ENCODE peak calls at places on chromosomes 1 and 21, in six cellular contexts. One of them, this sample, is unnamed.

GRCh38 chr1:16980473-16981268 is at the start of gene MFAP2:
- DNase-seq in body of pancreas: no peak
- DNase-seq in gastrocnemius medialis: no peak
- DNase-seq in A549: no peak
- DNase-seq in uterus: no peak
- DNase-seq in suprapubic skin: no peak
- DNase-seq in this sample: no peak

GRCh38 chr1:214579183-214579582 is 23.8 kb upstream of the CENPF start:
- DNase-seq in body of pancreas: no peak
- DNase-seq in gastrocnemius medialis: no peak
- DNase-seq in A549: no peak
- DNase-seq in uterus: no peak
- DNase-seq in suprapubic skin: no peak
- DNase-seq in this sample: no peak

GRCh38 chr21:44632067-44632466 is 5.1 kb upstream of the KRTAP10-10 start:
- DNase-seq in body of pancreas: no peak
- DNase-seq in gastrocnemius medialis: no peak
- DNase-seq in A549: no peak
- DNase-seq in uterus: no peak
- DNase-seq in suprapubic skin: no peak
- DNase-seq in this sample: no peak

GRCh38 chr1:29675481-29676263 is 439.4 kb downstream of the PTPRU start:
- DNase-seq in body of pancreas: no peak
- DNase-seq in gastrocnemius medialis: no peak
- DNase-seq in A549: no peak
- DNase-seq in uterus: no peak
- DNase-seq in suprapubic skin: peak
- DNase-seq in this sample: peak

GRCh38 chr1:10045480-10046355 is 13.0 kb downstream of the UBE4B start:
- DNase-seq in body of pancreas: peak
- DNase-seq in gastrocnemius medialis: peak
- DNase-seq in A549: no peak
- DNase-seq in uterus: peak
- DNase-seq in suprapubic skin: no peak
- DNase-seq in this sample: peak

GRCh38 chr1:159510223-159510530 is 25.6 kb downstream of the OR10J5 start:
- DNase-seq in body of pancreas: no peak
- DNase-seq in gastrocnemius medialis: no peak
- DNase-seq in A549: no peak
- DNase-seq in uterus: no peak
- DNase-seq in suprapubic skin: no peak
- DNase-seq in this sample: no peak

GRCh38 chr1:7632681-7633080 is 138.4 kb upstream of the VAMP3 start:
- DNase-seq in body of pancreas: no peak
- DNase-seq in gastrocnemius medialis: no peak
- DNase-seq in A549: no peak
- DNase-seq in uterus: no peak
- DNase-seq in suprapubic skin: no peak
- DNase-seq in this sample: no peak

GRCh38 chr1:84382127-84382526 is 16.2 kb upstream of the DNASE2B start:
- DNase-seq in body of pancreas: no peak
- DNase-seq in gastrocnemius medialis: no peak
- DNase-seq in A549: no peak
- DNase-seq in uterus: no peak
- DNase-seq in suprapubic skin: no peak
- DNase-seq in this sample: no peak

GRCh38 chr1:85496881-85497582 is 32.1 kb upstream of the DDAH1 start:
- DNase-seq in body of pancreas: no peak
- DNase-seq in gastrocnemius medialis: no peak
- DNase-seq in A549: no peak
- DNase-seq in uterus: no peak
- DNase-seq in suprapubic skin: no peak
- DNase-seq in this sample: no peak

GRCh38 chr1:226510453-226510852 is 38.1 kb upstream of the STUM start:
- DNase-seq in body of pancreas: no peak
- DNase-seq in gastrocnemius medialis: no peak
- DNase-seq in A549: no peak
- DNase-seq in uterus: no peak
- DNase-seq in suprapubic skin: no peak
- DNase-seq in this sample: no peak

GRCh38 chr1:62181531-62181930 is 13.1 kb upstream of the L1TD1 start:
- DNase-seq in body of pancreas: no peak
- DNase-seq in gastrocnemius medialis: no peak
- DNase-seq in A549: no peak
- DNase-seq in uterus: no peak
- DNase-seq in suprapubic skin: peak
- DNase-seq in this sample: no peak

GRCh38 chr21:33196956-33197374 is 32.8 kb upstream of the IFNAR2 start:
- DNase-seq in body of pancreas: peak
- DNase-seq in gastrocnemius medialis: no peak
- DNase-seq in A549: peak
- DNase-seq in uterus: peak
- DNase-seq in suprapubic skin: no peak
- DNase-seq in this sample: peak

GRCh38 chr1:223683586-223684487 is 18.3 kb upstream of the CAPN8 start:
- DNase-seq in body of pancreas: peak
- DNase-seq in gastrocnemius medialis: peak
- DNase-seq in A549: peak
- DNase-seq in uterus: no peak
- DNase-seq in suprapubic skin: peak
- DNase-seq in this sample: peak

GRCh38 chr1:235259133-235259778 is 68.7 kb downstream of the ARID4B start:
- DNase-seq in body of pancreas: peak
- DNase-seq in gastrocnemius medialis: no peak
- DNase-seq in A549: no peak
- DNase-seq in uterus: no peak
- DNase-seq in suprapubic skin: no peak
- DNase-seq in this sample: no peak

GRCh38 chr1:202143768-202144509 is 598 bp downstream of the ARL8A start:
- DNase-seq in body of pancreas: peak
- DNase-seq in gastrocnemius medialis: no peak
- DNase-seq in A549: no peak
- DNase-seq in uterus: no peak
- DNase-seq in suprapubic skin: no peak
- DNase-seq in this sample: peak

GRCh38 chr1:184287001-184287400 is 99.8 kb upstream of the C1orf21 start:
- DNase-seq in body of pancreas: no peak
- DNase-seq in gastrocnemius medialis: no peak
- DNase-seq in A549: no peak
- DNase-seq in uterus: no peak
- DNase-seq in suprapubic skin: no peak
- DNase-seq in this sample: no peak

GRCh38 chr1:183039985-183040447 is 16.8 kb downstream of the LAMC1 start:
- DNase-seq in body of pancreas: no peak
- DNase-seq in gastrocnemius medialis: peak
- DNase-seq in A549: no peak
- DNase-seq in uterus: no peak
- DNase-seq in suprapubic skin: no peak
- DNase-seq in this sample: no peak

GRCh38 chr1:183040600-183040999 is 17.4 kb downstream of the LAMC1 start:
- DNase-seq in body of pancreas: no peak
- DNase-seq in gastrocnemius medialis: no peak
- DNase-seq in A549: no peak
- DNase-seq in uterus: no peak
- DNase-seq in suprapubic skin: no peak
- DNase-seq in this sample: no peak

GRCh38 chr1:183039330-183039729 is 16.1 kb downstream of the LAMC1 start:
- DNase-seq in body of pancreas: no peak
- DNase-seq in gastrocnemius medialis: no peak
- DNase-seq in A549: no peak
- DNase-seq in uterus: no peak
- DNase-seq in suprapubic skin: no peak
- DNase-seq in this sample: no peak

GRCh38 chr1:183038333-183038876 is 15.2 kb downstream of the LAMC1 start:
- DNase-seq in body of pancreas: no peak
- DNase-seq in gastrocnemius medialis: no peak
- DNase-seq in A549: no peak
- DNase-seq in uterus: no peak
- DNase-seq in suprapubic skin: no peak
- DNase-seq in this sample: no peak

DNA sequence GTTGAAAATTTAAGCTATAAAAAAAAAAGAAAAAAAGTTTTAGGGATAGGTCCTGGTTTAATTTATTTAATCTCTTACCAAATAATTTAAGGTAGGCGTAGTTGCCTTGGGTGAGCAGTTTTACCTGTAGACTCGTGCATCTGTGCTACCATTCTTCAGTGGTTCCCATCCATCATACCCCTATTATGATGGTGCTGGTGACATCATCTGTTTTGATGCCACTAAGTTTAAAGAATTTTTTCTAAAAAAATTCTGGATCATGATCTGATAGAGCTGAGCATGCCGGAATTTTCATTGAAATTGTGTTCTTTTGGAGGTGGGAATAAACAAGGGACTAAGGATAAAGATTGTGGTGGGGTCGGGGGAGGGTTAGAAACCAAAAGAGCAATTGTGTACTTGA is 15.7 kb downstream of the LAMC1 start:
- DNase-seq in body of pancreas: no peak
- DNase-seq in gastrocnemius medialis: no peak
- DNase-seq in A549: no peak
- DNase-seq in uterus: no peak
- DNase-seq in suprapubic skin: no peak
- DNase-seq in this sample: no peak
- H3K4me3 ChIP-seq in body of pancreas: no peak
- H3K4me3 ChIP-seq in gastrocnemius medialis: no peak
- H3K4me3 ChIP-seq in A549: no peak
- H3K4me3 ChIP-seq in uterus: no peak
- H3K4me3 ChIP-seq in suprapubic skin: no peak
- H3K4me3 ChIP-seq in this sample: no peak

GRCh38 chr1:39822146-39822545 is 33.5 kb upstream of the BMP8B start:
- DNase-seq in body of pancreas: no peak
- DNase-seq in gastrocnemius medialis: no peak
- DNase-seq in A549: no peak
- DNase-seq in uterus: no peak
- DNase-seq in suprapubic skin: no peak
- DNase-seq in this sample: no peak

GRCh38 chr1:39818482-39818881 is 29.8 kb upstream of the BMP8B start:
- DNase-seq in body of pancreas: peak
- DNase-seq in gastrocnemius medialis: no peak
- DNase-seq in A549: no peak
- DNase-seq in uterus: no peak
- DNase-seq in suprapubic skin: no peak
- DNase-seq in this sample: no peak

GRCh38 chr1:39816431-39817090 is 27.9 kb upstream of the BMP8B start:
- DNase-seq in body of pancreas: peak
- DNase-seq in gastrocnemius medialis: peak
- DNase-seq in A549: peak
- DNase-seq in uterus: peak
- DNase-seq in suprapubic skin: peak
- DNase-seq in this sample: peak

DNA sequence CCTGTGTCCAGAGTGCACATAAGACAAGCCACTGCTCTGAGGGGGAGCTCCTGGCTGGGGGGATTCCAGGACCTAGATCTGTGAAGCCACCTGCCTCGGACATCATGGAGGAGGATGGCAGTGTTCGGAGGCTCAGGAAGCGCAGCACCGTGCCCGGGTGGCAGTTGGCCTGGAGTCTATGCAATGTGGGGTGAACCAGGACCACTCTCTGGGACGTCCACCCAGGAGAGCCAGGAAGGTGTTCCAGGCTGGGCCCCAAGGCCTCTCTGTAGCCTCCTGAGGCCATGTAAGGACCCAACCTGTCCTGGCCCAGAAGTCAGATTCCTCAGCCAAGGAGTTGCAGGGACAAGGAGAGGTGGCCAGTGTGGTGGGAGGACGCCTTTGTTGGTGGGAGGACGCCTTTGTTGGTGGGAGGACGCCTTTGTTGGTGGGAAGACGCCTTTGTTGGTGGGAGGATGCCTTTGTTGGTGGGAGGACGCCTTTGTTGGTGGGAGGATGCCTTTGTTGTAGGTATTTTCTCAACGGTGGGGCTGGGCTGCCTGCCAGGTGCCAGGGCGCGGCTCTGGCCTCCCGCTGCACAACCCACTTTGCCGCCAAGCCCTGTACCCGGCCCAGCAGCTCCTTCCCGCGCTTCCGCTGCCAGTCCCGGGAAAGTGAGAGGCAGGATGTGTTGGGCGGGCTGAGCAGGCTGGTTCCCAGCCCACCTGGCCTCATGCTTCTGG is 30.6 kb upstream of the BMP8B start:
- DNase-seq in body of pancreas: no peak
- DNase-seq in gastrocnemius medialis: no peak
- DNase-seq in A549: no peak
- DNase-seq in uterus: no peak
- DNase-seq in suprapubic skin: no peak
- DNase-seq in this sample: no peak
- TF ChIP-seq POLR2A in body of pancreas: no peak
- TF ChIP-seq POLR2A in gastrocnemius medialis: no peak
- TF ChIP-seq POLR2A in A549: no peak
- TF ChIP-seq POLR2A in uterus: no peak
- TF ChIP-seq POLR2A in suprapubic skin: no peak
- TF ChIP-seq POLR2A in this sample: no peak

GRCh38 chr1:241408170-241408569 is 51.2 kb upstream of the RGS7 start:
- DNase-seq in body of pancreas: no peak
- DNase-seq in gastrocnemius medialis: no peak
- DNase-seq in A549: no peak
- DNase-seq in uterus: no peak
- DNase-seq in suprapubic skin: no peak
- DNase-seq in this sample: no peak
- TF ChIP-seq CTCF in body of pancreas: no peak
- TF ChIP-seq CTCF in gastrocnemius medialis: no peak
- TF ChIP-seq CTCF in A549: no peak
- TF ChIP-seq CTCF in uterus: no peak
- TF ChIP-seq CTCF in suprapubic skin: no peak
- TF ChIP-seq CTCF in this sample: no peak

GRCh38 chr1:221227872-221228337 is 348.7 kb downstream of the HLX start:
- DNase-seq in body of pancreas: no peak
- DNase-seq in gastrocnemius medialis: no peak
- DNase-seq in A549: no peak
- DNase-seq in uterus: no peak
- DNase-seq in suprapubic skin: no peak
- DNase-seq in this sample: no peak

GRCh38 chr1:221227460-221227859 is 348.2 kb downstream of the HLX start:
- DNase-seq in body of pancreas: no peak
- DNase-seq in gastrocnemius medialis: no peak
- DNase-seq in A549: no peak
- DNase-seq in uterus: no peak
- DNase-seq in suprapubic skin: no peak
- DNase-seq in this sample: no peak

GRCh38 chr1:221234821-221235220 is 355.6 kb downstream of the HLX start:
- DNase-seq in body of pancreas: no peak
- DNase-seq in gastrocnemius medialis: no peak
- DNase-seq in A549: no peak
- DNase-seq in uterus: no peak
- DNase-seq in suprapubic skin: no peak
- DNase-seq in this sample: no peak

GRCh38 chr1:221228594-221228993 is 349.4 kb downstream of the HLX start:
- DNase-seq in body of pancreas: no peak
- DNase-seq in gastrocnemius medialis: no peak
- DNase-seq in A549: no peak
- DNase-seq in uterus: no peak
- DNase-seq in suprapubic skin: no peak
- DNase-seq in this sample: no peak

DNA sequence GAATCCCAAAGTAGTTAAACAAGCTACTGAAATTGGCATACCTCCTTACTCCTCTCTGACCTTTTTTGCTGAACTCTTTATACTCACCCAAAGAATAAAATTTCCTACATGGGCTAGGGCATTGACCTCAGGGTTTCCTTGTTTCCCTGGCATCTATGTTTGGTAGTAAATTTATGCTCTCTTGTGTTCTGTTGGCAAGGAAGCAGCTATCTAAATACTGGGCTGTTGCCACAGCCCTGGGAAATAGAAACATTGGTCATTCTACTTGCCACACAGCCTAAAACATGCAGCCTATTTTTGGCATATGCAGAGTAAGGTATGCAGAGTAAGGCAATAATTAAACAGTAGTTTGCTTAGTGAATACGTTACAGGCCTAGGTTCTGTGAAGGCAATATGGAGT is 351.4 kb downstream of the HLX start:
- DNase-seq in body of pancreas: no peak
- DNase-seq in gastrocnemius medialis: no peak
- DNase-seq in A549: peak
- DNase-seq in uterus: no peak
- DNase-seq in suprapubic skin: no peak
- DNase-seq in this sample: no peak
- H3K4me3 ChIP-seq in body of pancreas: no peak
- H3K4me3 ChIP-seq in gastrocnemius medialis: no peak
- H3K4me3 ChIP-seq in A549: no peak
- H3K4me3 ChIP-seq in uterus: no peak
- H3K4me3 ChIP-seq in suprapubic skin: no peak
- H3K4me3 ChIP-seq in this sample: no peak